ENCODE peak calls at places on chromosomes 12 and 14, in ten cellular contexts. D is bronchial epithelial cell, L is testis, P is lung, Y is heart left ventricle, N is pancreas, R is foreskin fibroblast, Q is dorsolateral prefrontal cortex, S is GM23248, U is astrocyte of the cerebellum. C is an unnamed sample.

GRCh38 chr12:114355389-114356088 is 50.4 kb downstream of the TBX5 start:
- DNase-seq in D (no peak), L (peak; percentile 28), P (no peak), Y (peak; percentile 69), N (peak; percentile 66), R (no peak), Q (no peak), S (peak; percentile 17), U (no peak), C (peak; percentile 33)

GRCh38 chr12:11922361-11922760 is 148.4 kb upstream of the BCL2L14 start:
- DNase-seq in D (no peak), L (no peak), P (no peak), Y (no peak), N (no peak), R (no peak), Q (no peak), S (no peak), U (no peak), C (no peak)

GRCh38 chr12:99387661-99388060 is 259.9 kb upstream of the GARIN6 start:
- DNase-seq in D (no peak), L (no peak), P (no peak), Y (no peak), N (no peak), R (no peak), Q (no peak), S (no peak), U (no peak), C (no peak)

GRCh38 chr14:63896278-63896720 is 43.5 kb downstream of the SYNE2 start:
- DNase-seq in D (peak; percentile 69), L (peak; percentile 64), P (peak; percentile 63), Y (peak; percentile 60), N (no peak), R (peak; percentile 29), Q (no peak), S (peak; percentile 72), U (peak; percentile 99), C (no peak)

GRCh38 chr12:38544357-38545066 is 227.9 kb downstream of the ALG10B start:
- DNase-seq in D (no peak), L (peak; percentile 21), P (no peak), Y (no peak), N (no peak), R (no peak), Q (no peak), S (no peak), U (no peak), C (peak; percentile 9)

GRCh38 chr14:68355415-68355814 is 437.5 kb downstream of the ZFP36L1 start:
- DNase-seq in D (no peak), L (no peak), P (no peak), Y (no peak), N (no peak), R (no peak), Q (no peak), S (no peak), U (no peak), C (no peak)

GRCh38 chr12:15856097-15856982 is 25.8 kb upstream of the STRAP start:
- DNase-seq in D (peak; percentile 71), L (peak; percentile 74), P (peak; percentile 54), Y (no peak), N (no peak), R (peak; percentile 56), Q (peak; percentile 7), S (peak; percentile 74), U (peak; percentile 60), C (peak; percentile 43)

GRCh38 chr14:40581264-40581663 is 1025.4 kb upstream of the LRFN5 start:
- DNase-seq in D (no peak), L (no peak), P (no peak), Y (no peak), N (no peak), R (no peak), Q (no peak), S (no peak), U (no peak), C (no peak)

GRCh38 chr12:99810718-99811593 is 163.4 kb downstream of the GARIN6 start:
- DNase-seq in D (peak; percentile 31), L (peak; percentile 34), P (no peak), Y (no peak), N (no peak), R (no peak), Q (no peak), S (peak; percentile 55), U (peak; percentile 1), C (peak; percentile 54)

GRCh38 chr12:41724216-41724615 is 420.5 kb downstream of the GXYLT1 start:
- DNase-seq in D (peak; percentile 30), L (no peak), P (no peak), Y (no peak), N (no peak), R (no peak), Q (no peak), S (no peak), U (no peak), C (no peak)

GRCh38 chr14:49134940-49135339 is 451.2 kb downstream of the RPS29 start:
- DNase-seq in D (no peak), L (no peak), P (no peak), Y (no peak), N (no peak), R (no peak), Q (no peak), S (no peak), U (no peak), C (peak; percentile 12)

GRCh38 chr12:113413488-113413939 is 8.7 kb upstream of the SDSL start:
- DNase-seq in D (no peak), L (no peak), P (no peak), Y (no peak), N (no peak), R (no peak), Q (no peak), S (peak; percentile 45), U (no peak), C (no peak)

GRCh38 chr14:52076334-52076733 is 7.5 kb upstream of the NID2 start:
- DNase-seq in D (no peak), L (no peak), P (no peak), Y (peak; percentile 39), N (no peak), R (peak; percentile 95), Q (no peak), S (peak; percentile 93), U (no peak), C (no peak)

GRCh38 chr12:53267309-53268008 is 640 bp upstream of the ESPL1 start:
- DNase-seq in D (no peak), L (no peak), P (no peak), Y (no peak), N (no peak), R (no peak), Q (no peak), S (peak; percentile 48), U (no peak), C (no peak)

GRCh38 chr14:67722293-67722692 is 20.6 kb downstream of the RDH12 start:
- DNase-seq in D (no peak), L (peak; percentile 66), P (no peak), Y (peak; percentile 87), N (no peak), R (peak; percentile 12), Q (peak; percentile 53), S (peak; percentile 42), U (peak; percentile 8), C (peak; percentile 57)

GRCh38 chr12:12396727-12397126 is 39.8 kb downstream of the BORCS5 start:
- DNase-seq in D (no peak), L (no peak), P (no peak), Y (no peak), N (no peak), R (no peak), Q (no peak), S (no peak), U (no peak), C (no peak)

GRCh38 chr12:4272014-4272975 is 1.3 kb upstream of the CCND2 start:
- DNase-seq in D (peak; percentile 80), L (peak; percentile 80), P (peak; percentile 78), Y (peak; percentile 87), N (no peak), R (peak; percentile 56), Q (peak; percentile 54), S (peak; percentile 43), U (no peak), C (peak; percentile 52)

GRCh38 chr12:2891240-2892053 is 756 bp downstream of the TULP3 start:
- DNase-seq in D (peak; percentile 33), L (peak; percentile 62), P (peak; percentile 42), Y (peak; percentile 62), N (no peak), R (peak; percentile 50), Q (peak; percentile 55), S (peak; percentile 84), U (no peak), C (peak; percentile 45)

GRCh38 chr14:24407608-24408325 is 9.0 kb downstream of the NYNRIN start:
- DNase-seq in D (no peak), L (no peak), P (no peak), Y (no peak), N (peak; percentile 67), R (no peak), Q (no peak), S (no peak), U (no peak), C (no peak)

GRCh38 chr12:24833513-24833912 is 115.4 kb downstream of the BCAT1 start:
- DNase-seq in D (no peak), L (no peak), P (no peak), Y (no peak), N (no peak), R (no peak), Q (no peak), S (no peak), U (no peak), C (no peak)
- H3K4me3 ChIP-seq in D (no peak overlapping the region), L (no peak overlapping the region), P (no peak overlapping the region), Y (no peak overlapping the region), N (no peak overlapping the region), R (no peak overlapping the region), Q (no peak overlapping the region), S (no peak overlapping the region), U (no peak overlapping the region), C (no peak overlapping the region)

GRCh38 chr14:100708349-100709217 is 18.1 kb upstream of the DLK1 start:
- DNase-seq in D (peak; percentile 32), L (peak; percentile 88), P (peak; percentile 68), Y (peak; percentile 78), N (peak; percentile 94), R (no peak), Q (no peak), S (peak; percentile 22), U (no peak), C (peak; percentile 54)
- H3K4me3 ChIP-seq in D (no peak overlapping the region), L (peak overlapping the region; percentile 27), P (no peak overlapping the region), Y (no peak overlapping the region), N (no peak overlapping the region), R (no peak overlapping the region), Q (peak overlapping the region; percentile 46), S (no peak overlapping the region), U (no peak overlapping the region), C (no peak overlapping the region)

GRCh38 chr12:124940393-124941169 is 26.1 kb upstream of the UBC start:
- DNase-seq in D (peak; percentile 89), L (peak; percentile 95), P (peak; percentile 91), Y (peak; percentile 94), N (peak; percentile 90), R (peak; percentile 92), Q (peak; percentile 90), S (peak; percentile 98), U (peak; percentile 53), C (peak; percentile 95)
- H3K4me3 ChIP-seq in D (peak overlapping the region; percentile 11), L (peak overlapping the region; percentile 52), P (no peak overlapping the region), Y (peak overlapping the region; percentile 49), N (peak overlapping the region; percentile 46), R (peak overlapping the region; percentile 48), Q (peak overlapping the region; percentile 69), S (peak overlapping the region; percentile 65), U (peak overlapping the region; percentile 47), C (peak overlapping the region; percentile 60)

DNA sequence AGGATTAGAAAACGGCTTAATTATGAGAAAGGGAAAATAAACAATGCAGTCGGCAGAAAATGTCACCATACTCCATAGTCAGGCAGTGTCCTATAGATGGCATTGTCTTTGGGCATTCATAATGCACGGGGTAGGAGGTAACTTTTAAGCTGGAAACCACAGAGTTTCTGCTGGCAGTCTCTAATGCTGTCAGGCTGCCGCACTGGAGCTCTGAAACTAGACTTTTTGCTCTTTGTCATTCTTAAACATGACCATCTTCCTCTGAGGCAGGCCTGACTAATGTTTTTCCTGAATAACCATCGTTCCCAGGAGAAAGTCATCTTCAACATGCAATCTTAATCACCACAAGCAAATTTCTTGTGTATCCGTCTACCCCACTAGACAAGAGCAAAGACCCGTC is 108.8 kb downstream of the ETNK1 start:
- DNase-seq in D (no peak), L (no peak), P (no peak), Y (no peak), N (no peak), R (no peak), Q (no peak), S (peak; percentile 53), U (no peak), C (no peak)
- H3K4me3 ChIP-seq in D (no peak overlapping the region), L (no peak overlapping the region), P (no peak overlapping the region), Y (no peak overlapping the region), N (no peak overlapping the region), R (no peak overlapping the region), Q (no peak overlapping the region), S (peak overlapping the region; percentile 14), U (no peak overlapping the region), C (no peak overlapping the region)